ENCODE peak calls at places on chromosomes 5 and 9, in five cellular contexts. B is A549, T is uterus, K is cardiac muscle cell, J is neural crest cell. M is an unnamed sample.

GRCh38 chr9:69421908-69422801 is 97.1 kb downstream of the ENTREP1 start:
- DNase-seq in B (peak; percentile 62), T (peak; percentile 56), K (peak; percentile 76), J (peak; percentile 55), M (peak; percentile 43)

GRCh38 chr5:62029303-62029702 is 276.7 kb upstream of the KIF2A start:
- DNase-seq in B (peak; percentile 47), T (no peak), K (no peak), J (no peak), M (no peak)

GRCh38 chr5:5321137-5321536 is 101.3 kb upstream of the ICE1 start:
- DNase-seq in B (no peak), T (no peak), K (no peak), J (no peak), M (no peak)

GRCh38 chr9:6845881-6846280 is 88.1 kb downstream of the KDM4C start:
- DNase-seq in B (peak; percentile 59), T (no peak), K (peak; percentile 81), J (no peak), M (no peak)

GRCh38 chr9:89427621-89428221 is 70.2 kb downstream of the SEMA4D start:
- DNase-seq in B (no peak), T (no peak), K (no peak), J (no peak), M (no peak)

GRCh38 chr9:93471135-93471534 is 17.8 kb upstream of the FAM120AOS start:
- DNase-seq in B (no peak), T (no peak), K (no peak), J (no peak), M (no peak)

GRCh38 chr5:40367260-40367659 is 312.5 kb upstream of the PTGER4 start:
- DNase-seq in B (no peak), T (no peak), K (no peak), J (no peak), M (no peak)

GRCh38 chr9:113220467-113221002 is 542 bp downstream of the FKBP15 start:
- DNase-seq in B (no peak), T (no peak), K (no peak), J (no peak), M (no peak)

GRCh38 chr9:87713278-87713989 is 12.5 kb upstream of the CTSL start:
- DNase-seq in B (peak; percentile 99), T (peak; percentile 92), K (no peak), J (no peak), M (peak; percentile 92)

GRCh38 chr9:112086627-112087026 is 88.5 kb downstream of the SUSD1 start:
- DNase-seq in B (peak; percentile 52), T (no peak), K (no peak), J (no peak), M (no peak)

GRCh38 chr9:136769710-136770191 is 5.4 kb upstream of the LCN15 start:
- DNase-seq in B (peak; percentile 58), T (no peak), K (peak; percentile 78), J (peak; percentile 69), M (no peak)

GRCh38 chr5:133900498-133901270 is 67.7 kb downstream of the C5orf15 start:
- DNase-seq in B (no peak), T (no peak), K (no peak), J (no peak), M (no peak)

GRCh38 chr5:54738118-54738972 is 220.8 kb downstream of the SNX18 start:
- DNase-seq in B (no peak), T (peak; percentile 37), K (no peak), J (no peak), M (no peak)

GRCh38 chr5:156687514-156687913 is 162.6 kb upstream of the PPP1R2B start:
- DNase-seq in B (no peak), T (no peak), K (peak; percentile 5), J (no peak), M (no peak)

GRCh38 chr5:23352437-23352836 is 155.0 kb upstream of the PRDM9 start:
- DNase-seq in B (peak; percentile 68), T (no peak), K (peak; percentile 19), J (no peak), M (no peak)

GRCh38 chr5:109654455-109654854 is 35.3 kb upstream of the MAN2A1 start:
- DNase-seq in B (no peak), T (no peak), K (no peak), J (no peak), M (no peak)

GRCh38 chr5:57181151-57181550 is 7.3 kb downstream of the GPBP1 start:
- DNase-seq in B (no peak), T (no peak), K (no peak), J (no peak), M (no peak)

GRCh38 chr5:139919308-139919707 is 123.7 kb downstream of the PSD2 start:
- DNase-seq in B (no peak), T (no peak), K (no peak), J (no peak), M (no peak)

GRCh38 chr5:93164690-93165089 is 416.3 kb downstream of the NR2F1-AS1 start:
- DNase-seq in B (peak; percentile 47), T (peak; percentile 55), K (no peak), J (no peak), M (peak; percentile 61)

GRCh38 chr9:92310562-92310961 is 14.6 kb downstream of the NOL8 start:
- DNase-seq in B (no peak), T (no peak), K (no peak), J (no peak), M (no peak)

GRCh38 chr5:128927644-128928043 is 37.6 kb upstream of the SLC27A6 start:
- DNase-seq in B (no peak), T (no peak), K (no peak), J (no peak), M (no peak)

GRCh38 chr9:129822825-129823162 is 1.1 kb downstream of the TOR1A start:
- DNase-seq in B (no peak), T (no peak), K (no peak), J (no peak), M (no peak)

GRCh38 chr9:90966475-90967150 is 165.0 kb downstream of the SYK start:
- DNase-seq in B (no peak), T (no peak), K (no peak), J (no peak), M (no peak)

GRCh38 chr5:99000878-99001277 is 72.1 kb upstream of the CHD1 start:
- DNase-seq in B (no peak), T (no peak), K (no peak), J (no peak), M (no peak)

GRCh38 chr9:136975624-136976023 is 1.7 kb upstream of the PTGDS start:
- DNase-seq in B (no peak), T (no peak), K (no peak), J (no peak), M (no peak)

GRCh38 chr5:38540348-38540747 is 16.1 kb downstream of the LIFR start:
- DNase-seq in B (no peak), T (peak; percentile 31), K (peak; percentile 48), J (no peak), M (no peak)

GRCh38 chr9:76571288-76572204 is 112.6 kb downstream of the GCNT1 start:
- DNase-seq in B (no peak), T (no peak), K (no peak), J (no peak), M (no peak)

GRCh38 chr5:110880413-110880812 is 141.6 kb downstream of the SLC25A46 start:
- DNase-seq in B (no peak), T (no peak), K (no peak), J (no peak), M (peak; percentile 75)

GRCh38 chr5:150178262-150178661 is 11.6 kb upstream of the SLC6A7 start:
- DNase-seq in B (no peak), T (no peak), K (no peak), J (no peak), M (no peak)

GRCh38 chr5:9437741-9438240 is 108.1 kb downstream of the SEMA5A start:
- DNase-seq in B (no peak), T (no peak), K (no peak), J (no peak), M (no peak)

GRCh38 chr5:92562065-92562464 is 1019.0 kb downstream of the NR2F1-AS1 start:
- DNase-seq in B (no peak), T (no peak), K (no peak), J (no peak), M (no peak)

GRCh38 chr5:146722361-146722779 is 156.2 kb downstream of the PPP2R2B start:
- DNase-seq in B (no peak), T (no peak), K (no peak), J (no peak), M (no peak)

GRCh38 chr5:125412561-125413535 is 666.4 kb upstream of the ZNF608 start:
- DNase-seq in B (peak; percentile 34), T (peak; percentile 52), K (peak; percentile 80), J (peak; percentile 60), M (peak; percentile 97)
- TF ChIP-seq CTCF in B (no peak), T (no peak), K (peak; percentile 63), J (peak; percentile 48), M (peak; percentile 60)

DNA sequence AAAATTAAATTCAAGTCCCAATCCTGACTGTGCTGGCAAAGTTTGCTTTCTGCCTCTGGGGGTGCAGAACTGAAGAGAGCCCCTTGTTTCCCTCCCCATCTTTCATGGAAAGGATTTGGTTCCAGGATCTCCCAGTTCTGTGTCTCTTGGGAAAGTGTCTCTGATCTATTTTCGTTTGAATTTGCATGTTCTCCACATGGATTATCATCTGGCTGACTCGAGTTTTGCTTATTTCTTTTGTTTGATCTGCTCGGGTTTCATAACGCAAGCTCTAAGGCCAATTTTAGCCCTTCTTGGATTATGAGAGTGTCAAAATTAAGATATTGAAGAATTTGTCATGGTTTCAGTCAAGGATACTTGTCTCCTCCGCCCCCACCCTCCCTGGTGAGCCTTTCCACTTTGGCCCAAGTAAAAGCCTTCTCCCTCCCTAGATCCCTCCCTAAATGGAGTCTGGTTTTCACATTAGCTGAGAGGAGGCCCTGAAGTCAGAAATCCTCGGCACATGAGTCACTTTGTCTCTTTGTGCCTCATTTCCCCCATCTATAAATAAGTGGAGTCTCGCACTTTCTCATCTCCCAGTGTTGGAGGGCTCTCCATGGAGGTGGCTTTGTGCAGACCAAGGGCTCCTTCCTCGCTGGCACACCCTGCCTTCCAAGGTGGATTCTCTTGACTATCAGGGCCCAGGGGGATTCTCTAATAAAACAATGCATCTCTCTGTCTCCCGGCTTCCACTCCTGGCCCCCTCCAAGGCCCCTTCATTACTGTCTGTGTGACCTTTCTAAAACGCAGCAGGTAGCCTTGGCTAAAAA is 17.3 kb downstream of the ADRB2 start:
- DNase-seq in B (no peak), T (no peak), K (no peak), J (no peak), M (no peak)
- TF ChIP-seq CTCF in B (no peak), T (no peak), K (no peak), J (no peak), M (no peak)

DNA sequence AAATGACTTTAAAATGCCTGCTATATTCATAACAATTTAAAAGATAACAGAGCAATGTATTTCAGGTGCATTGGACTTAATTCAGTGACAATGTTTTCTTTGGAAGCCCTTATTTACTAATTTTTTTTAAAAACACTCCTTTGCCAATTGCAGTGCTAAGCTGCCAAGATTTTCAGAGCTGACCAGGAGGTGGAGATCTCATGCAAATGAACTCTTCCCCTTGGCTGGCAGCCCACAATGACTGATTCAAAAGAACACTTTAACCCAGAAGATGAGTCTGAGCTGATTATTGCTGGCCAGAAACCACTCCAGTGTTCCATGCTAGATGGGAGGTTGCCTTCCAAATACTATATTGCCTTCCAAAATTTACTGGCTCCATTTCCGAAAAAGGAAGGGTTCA is 128.3 kb upstream of the CCNH start:
- DNase-seq in B (peak; percentile 33), T (peak; percentile 75), K (peak; percentile 53), J (no peak), M (no peak)
- TF ChIP-seq CTCF in B (no peak), T (peak; percentile 19), K (no peak), J (no peak), M (no peak)

GRCh38 chr9:126916909-126917308 is 2.3 kb downstream of the RALGPS1 start:
- DNase-seq in B (peak; percentile 29), T (no peak), K (no peak), J (no peak), M (no peak)
- TF ChIP-seq CTCF in B (no peak), T (no peak), K (no peak), J (no peak), M (no peak)

GRCh38 chr5:59496524-59497134 is 396.9 kb downstream of the PDE4D start:
- DNase-seq in B (peak; percentile 60), T (no peak), K (no peak), J (no peak), M (no peak)
- TF ChIP-seq CTCF in B (peak; percentile 27), T (no peak), K (peak; percentile 53), J (peak; percentile 52), M (peak; percentile 50)

M was measured in HFF-Myc.